ENCODE peak calls at places on chromosome 19, in nine cellular contexts. M, T, L, D, K, H, Z, R and O are unnamed samples.

GRCh38 chr19:340620-341385 is 3.8 kb downstream of the MIER2 start:
- DNase-seq in D (no peak), M (no peak), H (no peak), L (no peak), R (peak; percentile 1), Z (no peak), K (no peak), T (no peak), O (no peak)

GRCh38 chr19:342128-342455 is 2.5 kb downstream of the MIER2 start:
- DNase-seq in L (no peak), M (no peak), K (no peak), Z (no peak), D (no peak), H (no peak), R (peak; percentile 20), T (no peak), O (no peak)

GRCh38 chr19:377801-378581 is 31.0 kb downstream of the C2CD4C start:
- DNase-seq in T (no peak), H (no peak), K (no peak), D (no peak), Z (no peak), M (no peak), R (no peak), L (no peak), O (no peak)

GRCh38 chr19:19651076-19651475 is 7.6 kb upstream of the GMIP start:
- DNase-seq in T (no peak), M (no peak), H (no peak), K (no peak), Z (no peak), L (no peak), D (peak; percentile 11), R (no peak), O (no peak)

GRCh38 chr19:12821761-12822160 is 12.6 kb downstream of the RTBDN start:
- DNase-seq in M (no peak), K (peak; percentile 27), L (no peak), T (no peak), D (no peak), H (no peak), R (no peak), Z (no peak), O (peak; percentile 33)

GRCh38 chr19:15519433-15519976 is 11.2 kb downstream of the CYP4F22 start:
- DNase-seq in K (no peak), T (no peak), L (no peak), D (no peak), R (no peak), Z (no peak), H (no peak), M (no peak), O (no peak)

GRCh38 chr19:12788025-12788681 is 3.1 kb upstream of the JUNB start:
- DNase-seq in L (no peak), H (no peak), T (no peak), K (no peak), D (no peak), M (peak; percentile 25), R (no peak), Z (no peak), O (no peak)

GRCh38 chr19:46472592-46472991 is 1.2 kb upstream of the PNMA8A start:
- DNase-seq in Z (no peak), K (no peak), D (no peak), T (no peak), M (no peak), L (no peak), H (no peak), R (no peak), O (no peak)

GRCh38 chr19:16582486-16583261 is 10.5 kb upstream of the SLC35E1 start:
- DNase-seq in H (no peak), K (no peak), T (no peak), Z (no peak), R (no peak), L (no peak), D (no peak), M (no peak), O (no peak)

GRCh38 chr19:14027856-14028450 is at the start of gene RLN3:
- DNase-seq in T (no peak), H (no peak), M (no peak), D (no peak), L (no peak), R (no peak), Z (no peak), K (no peak), O (no peak)

GRCh38 chr19:33484226-33484774 is 37.3 kb downstream of the PEPD start:
- DNase-seq in M (no peak), R (no peak), D (no peak), K (no peak), L (no peak), H (peak; percentile 10), T (no peak), Z (no peak), O (no peak)

GRCh38 chr19:5205388-5205787 is 135.2 kb downstream of the PTPRS start:
- DNase-seq in T (no peak), D (no peak), Z (no peak), L (no peak), H (no peak), M (no peak), R (no peak), K (no peak), O (no peak)

GRCh38 chr19:37990362-37990761 is 83.4 kb downstream of the SIPA1L3 start:
- DNase-seq in K (peak; percentile 94), M (no peak), L (peak; percentile 59), D (no peak), T (no peak), R (peak; percentile 85), Z (no peak), H (no peak), O (no peak)

GRCh38 chr19:55240713-55241020 is 12.1 kb upstream of the TMEM86B start:
- DNase-seq in Z (no peak), R (no peak), H (no peak), L (no peak), K (no peak), T (no peak), D (no peak), M (no peak), O (no peak)

GRCh38 chr19:51794865-51795490 is at the start of gene FPR3:
- DNase-seq in M (no peak), T (no peak), K (no peak), Z (no peak), R (no peak), H (no peak), D (no peak), L (no peak), O (no peak)

GRCh38 chr19:45876411-45877197 is 9.3 kb downstream of the IRF2BP1 start:
- DNase-seq in H (no peak), D (no peak), T (peak; percentile 85), K (no peak), M (peak; percentile 75), R (peak; percentile 67), L (peak; percentile 30), Z (peak; percentile 16), O (peak; percentile 33)

GRCh38 chr19:55676384-55676783 is 1.4 kb downstream of the EPN1 start:
- DNase-seq in L (no peak), K (peak; percentile 30), D (no peak), H (no peak), M (peak; percentile 27), Z (peak; percentile 13), R (no peak), T (peak; percentile 87), O (peak; percentile 32)

GRCh38 chr19:7004313-7004931 is 16.8 kb downstream of the MBD3L2B start:
- DNase-seq in K (peak; percentile 55), Z (peak; percentile 18), R (no peak), H (no peak), L (peak; percentile 36), D (no peak), M (peak; percentile 57), T (no peak), O (no peak)

GRCh38 chr19:34241513-34242337 is 12.6 kb upstream of the GARRE1 start:
- DNase-seq in R (peak; percentile 83), Z (no peak), D (no peak), M (no peak), K (peak; percentile 69), T (peak; percentile 80), L (no peak), H (peak; percentile 83), O (no peak)

GRCh38 chr19:56333506-56333905 is 18.9 kb upstream of the ZSCAN5A start:
- DNase-seq in K (peak; percentile 72), H (no peak), R (peak; percentile 26), M (peak; percentile 78), D (no peak), Z (peak; percentile 56), T (peak; percentile 43), L (peak; percentile 47), O (peak; percentile 80)

GRCh38 chr19:6925801-6926751 is 38.7 kb downstream of the ADGRE1 start:
- DNase-seq in H (no peak), R (no peak), L (no peak), M (no peak), K (no peak), D (no peak), T (no peak), Z (no peak), O (peak; percentile 15)

GRCh38 chr19:18282788-18283141 is 1.3 kb upstream of the JUND start:
- DNase-seq in L (no peak), K (no peak), T (no peak), M (no peak), D (peak; percentile 49), R (no peak), H (no peak), Z (no peak), O (no peak)
- H3K4me3 ChIP-seq in L (no peak overlapping the region), K (no peak overlapping the region), T (no peak overlapping the region), M (peak overlapping the region; percentile 43), D (peak overlapping the region; percentile 73), R (peak overlapping the region; percentile 63), H (peak overlapping the region; percentile 59), Z (no peak overlapping the region), O (no peak overlapping the region)

GRCh38 chr19:42831221-42832019 is 48.1 kb downstream of the PSG1 start:
- DNase-seq in D (no peak), T (no peak), R (no peak), Z (no peak), H (no peak), M (no peak), K (peak; percentile 83), L (no peak), O (no peak)
- TF ChIP-seq CTCF in D (no peak), T (no peak), R (no peak), Z (no peak), H (no peak), M (no peak), K (peak; percentile 47), L (no peak), O (no peak)

DNA sequence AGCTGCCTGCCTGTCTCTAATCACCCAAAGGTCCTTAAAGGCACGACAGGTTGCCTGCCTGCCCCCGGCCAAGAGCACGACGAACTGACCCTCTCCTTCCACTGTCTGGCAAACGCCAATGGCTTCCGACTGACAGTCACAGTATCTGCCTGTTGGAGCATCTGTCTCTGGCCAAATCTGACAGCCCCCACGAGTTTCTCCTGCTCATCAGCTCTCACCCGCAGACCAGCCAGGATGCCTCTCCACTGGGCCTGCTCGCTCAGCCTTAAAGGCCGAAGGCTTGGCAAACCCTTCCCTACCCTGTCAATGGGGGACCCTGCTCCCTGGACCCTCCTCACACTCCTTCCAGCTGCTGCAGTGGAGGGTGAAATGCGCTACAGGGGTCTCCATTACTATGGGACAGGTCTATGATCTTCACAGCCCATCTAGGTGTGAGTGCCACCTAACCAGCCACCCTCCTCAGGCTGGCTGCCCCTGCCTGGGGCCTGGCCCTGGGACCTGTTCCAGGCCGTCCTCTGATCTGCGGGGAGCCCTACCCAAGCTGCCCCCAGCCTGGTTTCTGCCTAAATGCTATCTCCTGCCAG is 932 bp downstream of the FAM83E start:
- DNase-seq in Z (no peak), K (no peak), M (no peak), H (no peak), L (no peak), T (no peak), R (no peak), D (no peak), O (no peak)
- H3K4me3 ChIP-seq in Z (no peak overlapping the region), K (peak overlapping the region; percentile 26), M (no peak overlapping the region), H (peak overlapping the region; percentile 48), L (no peak overlapping the region), T (no peak overlapping the region), R (peak overlapping the region; percentile 33), D (no peak overlapping the region), O (no peak overlapping the region)

GRCh38 chr19:3907626-3908265 is 25.1 kb upstream of the NMRK2 start:
- DNase-seq in L (no peak), D (no peak), K (no peak), Z (no peak), R (no peak), T (no peak), H (no peak), M (no peak), O (no peak)
- TF ChIP-seq CTCF in L (no peak), D (no peak), K (no peak), Z (no peak), R (no peak), T (no peak), H (no peak), M (no peak), O (no peak)